ENCODE peak calls at places on chromosomes 3 and 15, in ten cellular contexts. H is left cardiac atrium, G is hypothalamus, S is OCI-LY7, A is EH, T is HL-60, K is germinal center, C is type B pancreatic cell, Q is SK-N-SH, M is kidney epithelial cell. O is an unnamed sample.

GRCh38 chr15:42891569-42891968 is 29.0 kb downstream of the TTBK2 start:
- DNase-seq in H (no peak), G (no peak), S (no peak), A (peak), T (no peak), K (no peak), C (no peak), Q (no peak), M (no peak), O (no peak)

GRCh38 chr15:63385911-63386531 is 4.4 kb upstream of the CA12 start:
- DNase-seq in H (no peak), G (no peak), S (no peak), A (no peak), T (no peak), K (no peak), C (no peak), Q (no peak), M (no peak), O (no peak)

GRCh38 chr3:69231929-69232437 is 109.6 kb upstream of the LMOD3 start:
- DNase-seq in H (peak), G (no peak), S (no peak), A (peak), T (no peak), K (no peak), C (peak), Q (peak), M (no peak), O (peak)

GRCh38 chr3:126745760-126746394 is 41.8 kb downstream of the CHCHD6 start:
- DNase-seq in H (peak), G (no peak), S (no peak), A (peak), T (no peak), K (no peak), C (no peak), Q (no peak), M (no peak), O (no peak)

GRCh38 chr3:64684715-64685261 is 3.0 kb downstream of the ADAMTS9 start:
- DNase-seq in H (peak), G (no peak), S (no peak), A (no peak), T (no peak), K (no peak), C (no peak), Q (peak), M (no peak), O (no peak)

GRCh38 chr3:7456376-7456775 is 595.5 kb downstream of the GRM7 start:
- DNase-seq in H (no peak), G (no peak), S (no peak), A (no peak), T (no peak), K (no peak), C (no peak), Q (no peak), M (no peak), O (no peak)

GRCh38 chr3:124391774-124392173 is 338.5 kb upstream of the UMPS start:
- DNase-seq in H (no peak), G (no peak), S (no peak), A (no peak), T (no peak), K (no peak), C (no peak), Q (no peak), M (no peak), O (no peak)

GRCh38 chr15:97082835-97083234 is 752.3 kb downstream of the NR2F2 start:
- DNase-seq in H (no peak), G (no peak), S (no peak), A (no peak), T (no peak), K (no peak), C (no peak), Q (no peak), M (no peak), O (peak)

GRCh38 chr15:63600001-63600645 is 2.9 kb downstream of the FBXL22 start:
- DNase-seq in H (peak), G (no peak), S (no peak), A (no peak), T (no peak), K (no peak), C (no peak), Q (no peak), M (no peak), O (no peak)

GRCh38 chr15:75159244-75159643 is 42.4 kb upstream of the C15orf39 start:
- DNase-seq in H (no peak), G (no peak), S (no peak), A (no peak), T (no peak), K (no peak), C (no peak), Q (no peak), M (no peak), O (no peak)

GRCh38 chr3:153640689-153641308 is 478.8 kb downstream of the RAP2B start:
- DNase-seq in H (no peak), G (no peak), S (no peak), A (no peak), T (no peak), K (no peak), C (no peak), Q (no peak), M (no peak), O (no peak)

GRCh38 chr3:74470313-74470712 is 144.1 kb downstream of the CNTN3 start:
- DNase-seq in H (no peak), G (no peak), S (no peak), A (no peak), T (no peak), K (no peak), C (no peak), Q (no peak), M (no peak), O (no peak)

GRCh38 chr15:99253381-99254090 is 2.3 kb downstream of the LRRC28 start:
- DNase-seq in H (no peak), G (no peak), S (no peak), A (peak), T (no peak), K (no peak), C (no peak), Q (peak), M (no peak), O (no peak)

GRCh38 chr15:66080791-66081475 is 172.6 kb downstream of the MEGF11 start:
- DNase-seq in H (peak), G (no peak), S (no peak), A (peak), T (no peak), K (no peak), C (no peak), Q (peak), M (peak), O (no peak)

GRCh38 chr3:196076721-196077120 is 5.2 kb downstream of the TFRC start:
- DNase-seq in H (no peak), G (no peak), S (no peak), A (no peak), T (no peak), K (no peak), C (no peak), Q (no peak), M (no peak), O (no peak)

GRCh38 chr3:117523407-117523806 is 813.8 kb downstream of the TUSC7 start:
- DNase-seq in H (no peak), G (no peak), S (no peak), A (no peak), T (no peak), K (no peak), C (no peak), Q (no peak), M (no peak), O (no peak)

GRCh38 chr15:38247336-38247735 is 5.3 kb upstream of the SPRED1 start:
- DNase-seq in H (no peak), G (no peak), S (no peak), A (peak), T (no peak), K (no peak), C (no peak), Q (no peak), M (no peak), O (no peak)

GRCh38 chr3:57385498-57385897 is 93.0 kb upstream of the ASB14 start:
- DNase-seq in H (no peak), G (no peak), S (no peak), A (no peak), T (no peak), K (no peak), C (no peak), Q (no peak), M (no peak), O (no peak)

GRCh38 chr3:129656659-129657247 is 50.3 kb upstream of the PLXND1 start:
- DNase-seq in H (no peak), G (no peak), S (no peak), A (peak), T (no peak), K (no peak), C (no peak), Q (no peak), M (no peak), O (no peak)

GRCh38 chr15:70936326-70936725 is 43.7 kb downstream of the LRRC49 start:
- DNase-seq in H (no peak), G (no peak), S (no peak), A (no peak), T (no peak), K (no peak), C (no peak), Q (peak), M (no peak), O (no peak)

GRCh38 chr3:115758076-115758763 is 134.9 kb downstream of the GAP43 start:
- DNase-seq in H (no peak), G (no peak), S (no peak), A (peak), T (no peak), K (no peak), C (no peak), Q (no peak), M (no peak), O (no peak)

GRCh38 chr3:43180027-43180426 is 74.1 kb upstream of the POMGNT2 start:
- DNase-seq in H (no peak), G (no peak), S (peak), A (peak), T (peak), K (no peak), C (no peak), Q (no peak), M (no peak), O (no peak)

GRCh38 chr3:54836876-54837275 is 91.0 kb downstream of the LRTM1 start:
- DNase-seq in H (no peak), G (peak), S (no peak), A (no peak), T (no peak), K (no peak), C (no peak), Q (peak), M (no peak), O (no peak)

GRCh38 chr3:50427255-50427654 is 67.9 kb upstream of the TMEM115 start:
- DNase-seq in H (no peak), G (no peak), S (no peak), A (no peak), T (no peak), K (no peak), C (no peak), Q (no peak), M (no peak), O (no peak)

GRCh38 chr3:129356756-129357425 is 71.5 kb downstream of the EFCAB12 start:
- DNase-seq in H (no peak), G (no peak), S (no peak), A (no peak), T (no peak), K (no peak), C (no peak), Q (no peak), M (no peak), O (no peak)

GRCh38 chr3:63791974-63792373 is 27.1 kb upstream of the C3orf49 start:
- DNase-seq in H (no peak), G (no peak), S (no peak), A (peak), T (peak), K (no peak), C (no peak), Q (no peak), M (no peak), O (no peak)

GRCh38 chr3:120072867-120073525 is 21.3 kb downstream of the GSK3B start:
- DNase-seq in H (no peak), G (no peak), S (no peak), A (no peak), T (no peak), K (no peak), C (no peak), Q (no peak), M (no peak), O (no peak)

GRCh38 chr15:76947454-76947853 is 15.9 kb downstream of the RCN2 start:
- DNase-seq in H (no peak), G (no peak), S (peak), A (no peak), T (no peak), K (no peak), C (no peak), Q (no peak), M (no peak), O (no peak)

GRCh38 chr3:126147147-126147931 is 33.0 kb downstream of the ALDH1L1 start:
- DNase-seq in H (no peak), G (no peak), S (no peak), A (no peak), T (no peak), K (no peak), C (peak), Q (no peak), M (no peak), O (no peak)

GRCh38 chr3:186133980-186134379 is 25.1 kb upstream of the ETV5 start:
- DNase-seq in H (no peak), G (no peak), S (no peak), A (no peak), T (no peak), K (no peak), C (no peak), Q (no peak), M (no peak), O (no peak)

GRCh38 chr15:87267798-87268197 is 988.7 kb downstream of the NTRK3 start:
- DNase-seq in H (no peak), G (no peak), S (no peak), A (peak), T (no peak), K (no peak), C (no peak), Q (no peak), M (peak), O (no peak)

GRCh38 chr15:101008158-101009139 is 89.3 kb downstream of the LRRK1 start:
- DNase-seq in H (peak), G (peak), S (peak), A (no peak), T (peak), K (peak), C (peak), Q (peak), M (peak), O (peak)

GRCh38 chr3:136353461-136353860 is 103.3 kb downstream of the PCCB start:
- DNase-seq in H (no peak), G (no peak), S (no peak), A (no peak), T (no peak), K (no peak), C (no peak), Q (no peak), M (no peak), O (no peak)

GRCh38 chr3:37693791-37694194 is 167.9 kb upstream of the CTDSPL start:
- DNase-seq in H (no peak), G (no peak), S (no peak), A (no peak), T (no peak), K (no peak), C (no peak), Q (no peak), M (no peak), O (no peak)

GRCh38 chr15:89472785-89473256 is 23.6 kb downstream of the RHCG start:
- DNase-seq in H (no peak), G (peak), S (peak), A (peak), T (peak), K (peak), C (peak), Q (peak), M (no peak), O (peak)

GRCh38 chr15:38879909-38880471 is 315.4 kb upstream of the RASGRP1 start:
- DNase-seq in H (peak), G (no peak), S (no peak), A (peak), T (no peak), K (no peak), C (no peak), Q (no peak), M (no peak), O (no peak)

GRCh38 chr3:185176756-185177359 is 24.0 kb upstream of the C3orf70 start:
- DNase-seq in H (peak), G (no peak), S (peak), A (peak), T (no peak), K (peak), C (no peak), Q (peak), M (no peak), O (peak)

O was measured in retina.